ENCODE peak calls at places on chromosome 16, in five cellular contexts. J, W, F, H and C are unnamed samples.

GRCh38 chr16:28924762-28925385 is at the start of gene RABEP2:
- DNase-seq in W (peak; percentile 100), H (peak; percentile 95), J (peak; percentile 99), F (peak; percentile 85), C (peak; percentile 100)

GRCh38 chr16:76943936-76944335 is 247.1 kb upstream of the MON1B start:
- DNase-seq in H (no peak), F (no peak), J (no peak), W (no peak), C (no peak)

GRCh38 chr16:54944002-54944401 is 13.3 kb downstream of the IRX5 start:
- DNase-seq in W (no peak), J (no peak), F (no peak), H (no peak), C (no peak)

GRCh38 chr16:55508941-55509920 is at the start of gene LPCAT2:
- DNase-seq in W (peak; percentile 94), H (no peak), J (peak; percentile 96), F (peak; percentile 86), C (peak; percentile 92)

GRCh38 chr16:73956592-73957495 is 339.8 kb upstream of the PSMD7 start:
- DNase-seq in W (peak; percentile 65), J (peak; percentile 87), H (peak; percentile 58), F (peak; percentile 83), C (peak; percentile 65)

GRCh38 chr16:47644166-47644565 is 183.0 kb downstream of the PHKB start:
- DNase-seq in F (peak; percentile 75), H (no peak), W (no peak), J (no peak), C (no peak)

GRCh38 chr16:57084996-57085395 is 7.4 kb upstream of the CPNE2 start:
- DNase-seq in F (no peak), H (peak; percentile 57), J (no peak), W (no peak), C (peak; percentile 15)

GRCh38 chr16:76531236-76531635 is 254.0 kb downstream of the CNTNAP4 start:
- DNase-seq in W (no peak), F (no peak), H (no peak), J (no peak), C (no peak)

GRCh38 chr16:61937646-61938045 is 98.6 kb downstream of the CDH8 start:
- DNase-seq in W (no peak), J (no peak), F (no peak), H (no peak), C (no peak)

GRCh38 chr16:70653406-70653805 is 7.0 kb downstream of the IL34 start:
- DNase-seq in H (no peak), F (no peak), J (peak; percentile 17), W (no peak), C (no peak)

GRCh38 chr16:56747486-56748045 is 17.6 kb downstream of the NUP93 start:
- DNase-seq in H (no peak), F (no peak), W (no peak), J (peak; percentile 83), C (no peak)

GRCh38 chr16:87295259-87295658 is 21.9 kb downstream of the C16orf95 start:
- DNase-seq in H (peak; percentile 82), W (no peak), F (peak; percentile 11), J (peak; percentile 76), C (peak; percentile 22)

GRCh38 chr16:29699324-29700219 is 20.6 kb downstream of the QPRT start:
- DNase-seq in F (no peak), H (no peak), J (no peak), W (no peak), C (peak; percentile 69)

GRCh38 chr16:85724936-85725335 is 26.0 kb downstream of the C16orf74 start:
- DNase-seq in W (no peak), J (no peak), H (no peak), F (no peak), C (peak; percentile 6)

GRCh38 chr16:57479043-57479421 is 7.3 kb downstream of the DOK4 start:
- DNase-seq in W (peak; percentile 64), J (no peak), F (no peak), H (no peak), C (peak; percentile 87)

GRCh38 chr16:85557976-85558589 is 55.0 kb upstream of the GSE1 start:
- DNase-seq in W (no peak), H (peak; percentile 57), J (peak; percentile 78), F (no peak), C (peak; percentile 90)

GRCh38 chr16:6573577-6573976 is 759.1 kb upstream of the RBFOX1 start:
- DNase-seq in J (peak; percentile 68), F (no peak), W (peak; percentile 80), H (no peak), C (no peak)

GRCh38 chr16:77496934-77497333 is 62.1 kb upstream of the ADAMTS18 start:
- DNase-seq in F (no peak), J (no peak), W (no peak), H (no peak), C (no peak)

GRCh38 chr16:58306327-58306726 is 11.5 kb upstream of the PRSS54 start:
- DNase-seq in J (peak; percentile 48), F (peak; percentile 45), W (no peak), H (peak; percentile 24), C (no peak)

GRCh38 chr16:11852092-11852809 is 909 bp upstream of the RSL1D1 start:
- DNase-seq in J (no peak), W (peak; percentile 25), F (no peak), H (peak; percentile 15), C (no peak)

GRCh38 chr16:30348929-30349328 is 6.2 kb downstream of the CD2BP2 start:
- DNase-seq in F (no peak), H (peak; percentile 50), J (no peak), W (no peak), C (no peak)

GRCh38 chr16:81599034-81599744 is 154.6 kb downstream of the CMIP start:
- DNase-seq in H (no peak), F (no peak), W (no peak), J (no peak), C (peak; percentile 18)

DNA sequence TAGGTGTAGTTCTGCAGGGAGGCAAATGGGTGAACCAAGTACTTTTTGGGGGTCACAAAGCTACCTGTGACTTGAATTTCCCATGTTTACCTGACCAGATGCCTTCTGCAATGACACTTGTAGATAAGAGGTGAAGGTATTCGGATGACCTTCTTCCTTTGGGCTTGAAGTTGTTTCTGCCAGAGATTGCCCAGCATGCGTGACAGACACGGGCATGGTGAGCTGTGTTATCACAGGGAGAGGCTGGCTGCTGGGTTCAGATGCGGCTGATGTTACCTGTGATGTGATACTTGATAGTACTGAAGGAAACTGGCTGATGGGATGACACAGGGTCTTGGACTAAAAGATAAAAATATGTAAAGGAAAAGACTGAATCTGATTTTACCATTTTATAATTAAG is 14.1 kb downstream of the PKD1L3 start:
- DNase-seq in H (no peak), J (no peak), F (no peak), W (no peak), C (no peak)
- H3K27ac ChIP-seq in H (no peak overlapping the region), J (no peak overlapping the region), F (no peak overlapping the region), W (no peak overlapping the region), C (no peak overlapping the region)

GRCh38 chr16:65037558-65037957 is 84.3 kb downstream of the CDH11 start:
- DNase-seq in J (no peak), W (no peak), H (no peak), F (no peak), C (no peak)

GRCh38 chr16:65038125-65038524 is 83.7 kb downstream of the CDH11 start:
- DNase-seq in H (no peak), J (no peak), F (peak; percentile 12), W (no peak), C (no peak)

GRCh38 chr16:65044861-65045260 is 77.0 kb downstream of the CDH11 start:
- DNase-seq in W (no peak), J (no peak), H (no peak), F (peak; percentile 67), C (peak; percentile 77)

DNA sequence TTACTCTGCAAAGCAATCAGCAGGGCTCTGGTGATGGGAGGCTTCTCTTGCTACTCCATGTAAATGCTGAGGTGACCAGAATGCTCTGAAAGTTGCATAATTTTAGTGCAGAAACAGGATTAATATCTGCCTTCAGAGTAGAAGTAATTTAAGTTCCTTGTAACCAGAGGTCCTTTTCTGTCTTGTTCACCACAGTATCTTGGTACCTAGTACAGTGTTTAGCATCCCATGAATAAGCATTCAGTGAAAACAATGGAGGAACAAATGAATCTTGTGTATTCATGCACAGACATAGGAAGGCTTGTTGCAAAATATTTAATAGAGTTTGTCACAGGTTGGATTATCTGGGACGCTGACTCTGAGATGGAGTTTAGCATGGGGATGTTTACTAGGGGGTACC is 78.9 kb downstream of the CDH11 start:
- DNase-seq in F (no peak), W (no peak), H (no peak), J (no peak), C (no peak)
- H4K20me1 ChIP-seq in F (peaks cover 4% of the 10 kb centered on the region), W (peaks cover 92% of the 10 kb centered on the region), H (no peaks in the 10 kb centered on the region), J (no peaks in the 10 kb centered on the region), C (peaks cover 68% of the 10 kb centered on the region)

DNA sequence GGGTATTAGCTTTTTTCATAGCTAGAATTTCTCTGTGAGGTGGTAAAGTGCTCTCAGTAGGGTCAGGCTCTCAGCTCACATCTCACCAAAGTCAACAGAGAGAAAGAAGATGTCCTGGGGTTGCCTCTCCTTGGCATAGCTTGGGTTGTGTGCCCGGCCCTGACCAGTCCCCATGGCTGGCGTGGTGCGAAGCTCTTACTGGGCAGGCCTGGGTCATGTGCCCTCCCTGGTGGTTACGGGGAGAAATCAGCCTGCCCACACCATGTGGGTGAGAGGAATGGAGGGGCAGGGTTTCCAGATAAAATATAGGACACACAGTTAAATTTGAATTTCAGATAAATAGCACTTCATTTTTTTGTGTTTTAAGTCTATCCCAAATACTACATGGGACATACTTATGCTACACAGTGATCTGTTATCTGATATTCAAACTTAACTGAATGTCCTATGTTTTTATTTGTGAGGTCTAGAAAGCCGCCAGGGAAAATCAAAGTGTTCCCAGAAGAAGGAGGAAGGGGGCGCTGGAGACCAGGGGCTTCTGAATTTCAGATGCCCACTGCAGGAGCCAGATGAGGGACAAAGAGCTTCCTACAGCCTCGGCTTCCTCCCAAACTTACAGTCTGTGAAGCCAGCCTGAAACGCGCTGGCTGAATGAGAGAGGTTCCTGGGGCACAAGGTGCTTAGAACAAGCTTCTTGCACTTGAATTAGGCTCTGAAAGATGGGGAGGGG is 45.4 kb downstream of the NKD1 start:
- DNase-seq in F (peak; percentile 36), W (peak; percentile 48), J (peak; percentile 87), H (no peak), C (peak; percentile 57)
- H3K27ac ChIP-seq in F (no peak overlapping the region), W (no peak overlapping the region), J (no peak overlapping the region), H (no peak overlapping the region), C (no peak overlapping the region)

GRCh38 chr16:67922221-67922620 is 9.4 kb downstream of the CTRL start:
- DNase-seq in H (no peak), F (no peak), J (no peak), W (no peak), C (no peak)

GRCh38 chr16:67917140-67917851 is 14.4 kb downstream of the CTRL start:
- DNase-seq in H (no peak), J (no peak), W (no peak), F (no peak), C (peak; percentile 87)

GRCh38 chr16:67922740-67923139 is 8.9 kb downstream of the CTRL start:
- DNase-seq in J (no peak), F (no peak), W (no peak), H (no peak), C (peak; percentile 49)

GRCh38 chr16:67917852-67918236 is 13.8 kb downstream of the CTRL start:
- DNase-seq in J (no peak), H (no peak), F (peak; percentile 50), W (no peak), C (peak; percentile 97)

DNA sequence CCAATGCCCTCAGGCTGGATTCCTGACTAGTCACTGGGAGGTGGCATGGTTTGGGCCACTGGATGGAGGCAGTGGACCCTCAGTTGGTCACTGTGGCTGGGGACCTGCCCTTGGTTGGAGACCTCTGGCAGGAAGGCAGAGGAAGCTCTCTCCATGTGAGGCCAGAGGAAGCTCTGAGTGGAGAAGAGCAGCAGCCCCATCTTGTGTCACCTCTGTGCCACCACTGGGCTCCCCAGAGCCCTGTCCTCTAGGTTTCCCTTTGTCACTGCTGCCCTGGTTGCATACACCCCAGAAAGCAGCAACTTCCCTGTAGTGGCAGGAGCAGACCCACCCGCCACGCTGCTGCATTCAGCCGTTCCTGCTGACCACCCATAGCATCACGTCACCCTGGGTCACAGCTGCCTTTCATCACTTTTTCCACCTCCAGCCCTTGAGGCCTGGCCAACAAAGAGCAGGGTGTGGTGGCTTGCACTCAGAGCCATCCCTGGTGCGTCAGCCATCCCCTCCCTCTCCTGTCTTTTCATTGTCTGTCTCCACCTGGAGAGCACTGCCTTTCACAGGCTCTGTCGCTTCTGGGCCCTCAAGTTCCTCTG is 11.9 kb downstream of the CTRL start:
- DNase-seq in F (no peak), W (no peak), J (no peak), H (peak; percentile 41), C (no peak)
- H4K20me1 ChIP-seq in F (peaks cover 2% of the 10 kb centered on the region), W (peaks cover 47% of the 10 kb centered on the region), J (no peaks in the 10 kb centered on the region), H (no peaks in the 10 kb centered on the region), C (peaks cover 78% of the 10 kb centered on the region)